ENCODE peak calls at places on chromosome 7, in four cellular contexts. N is endothelial cell, I is NCI-H2227 treated with DMSO at 0.1 percent for 48 hours, M is hypothalamus. H is an unnamed sample.

GRCh38 chr7:3559178-3559765 is 258.2 kb downstream of the SDK1 start:
- DNase-seq in N (no peak), M (no peak), I (no peak), H (no peak)

GRCh38 chr7:45576249-45576929 is 2.2 kb downstream of the ADCY1 start:
- DNase-seq in I (no peak), M (no peak), N (no peak), H (no peak)

GRCh38 chr7:27194641-27195379 is 5.1 kb downstream of the HOXA13 start:
- DNase-seq in I (no peak), M (no peak), N (no peak), H (peak)

GRCh38 chr7:151248191-151249033 is at the start of gene SMARCD3:
- DNase-seq in M (peak), I (peak), N (peak), H (peak)

GRCh38 chr7:131106681-131107342 is 220.9 kb upstream of the MKLN1 start:
- DNase-seq in N (peak), M (peak), I (no peak), H (peak)

GRCh38 chr7:138698281-138698680 is 2.9 kb downstream of the SVOPL start:
- DNase-seq in M (no peak), N (no peak), I (no peak), H (no peak)

GRCh38 chr7:80630611-80631010 is 7.8 kb upstream of the CD36 start:
- DNase-seq in I (peak), M (no peak), N (no peak), H (no peak)

GRCh38 chr7:55018361-55019328 is at the start of gene EGFR:
- DNase-seq in M (no peak), I (no peak), N (peak), H (peak)

GRCh38 chr7:30778246-30779025 is 7.2 kb downstream of the MINDY4 start:
- DNase-seq in M (no peak), N (no peak), I (no peak), H (no peak)

GRCh38 chr7:8389898-8390642 is 43.3 kb upstream of the NXPH1 start:
- DNase-seq in N (peak), M (peak), I (peak), H (peak)

GRCh38 chr7:111919164-111919563 is 287.0 kb downstream of the DOCK4 start:
- DNase-seq in M (no peak), I (no peak), N (no peak), H (no peak)

GRCh38 chr7:155961241-155962190 is 149.3 kb upstream of the SHH start:
- DNase-seq in I (no peak), M (no peak), N (no peak), H (peak)

GRCh38 chr7:28684729-28685211 is 272.5 kb downstream of the CREB5 start:
- DNase-seq in M (no peak), I (no peak), N (no peak), H (no peak)

GRCh38 chr7:80847895-80848294 is 71.0 kb downstream of the SEMA3C start:
- DNase-seq in I (no peak), M (no peak), N (no peak), H (no peak)

GRCh38 chr7:94335586-94335985 is 59.1 kb upstream of the COL1A2 start:
- DNase-seq in N (no peak), I (no peak), M (no peak), H (no peak)

GRCh38 chr7:105808703-105809590 is 67.5 kb downstream of the ATXN7L1 start:
- DNase-seq in M (no peak), N (no peak), I (no peak), H (no peak)

GRCh38 chr7:43077732-43078391 is 34.6 kb upstream of the HECW1 start:
- DNase-seq in M (no peak), I (no peak), N (no peak), H (peak)

GRCh38 chr7:124590814-124591213 is 174.8 kb downstream of the GPR37 start:
- DNase-seq in I (no peak), M (no peak), N (no peak), H (no peak)

GRCh38 chr7:23298885-23299769 is at the start of gene MALSU1:
- DNase-seq in N (peak), M (peak), I (peak), H (peak)

GRCh38 chr7:18221377-18222290 is 194.0 kb upstream of the PRPS1L1 start:
- DNase-seq in N (no peak), M (no peak), I (no peak), H (no peak)

GRCh38 chr7:93198472-93198871 is 27.8 kb downstream of the HEPACAM2 start:
- DNase-seq in I (no peak), M (no peak), N (no peak), H (no peak)

GRCh38 chr7:78226059-78226658 is 427.6 kb downstream of the PHTF2 start:
- DNase-seq in N (peak), I (peak), M (no peak), H (peak)

GRCh38 chr7:116999316-116999715 is 46.0 kb downstream of the ST7 start:
- DNase-seq in N (no peak), I (no peak), M (no peak), H (no peak)

GRCh38 chr7:123070702-123071286 is 75.3 kb upstream of the TAS2R16 start:
- DNase-seq in N (no peak), M (no peak), I (no peak), H (no peak)

GRCh38 chr7:35007768-35008167 is 29.5 kb downstream of the DPY19L1 start:
- DNase-seq in M (no peak), I (no peak), N (no peak), H (no peak)

GRCh38 chr7:36597099-36597773 is 127.1 kb downstream of the AOAH start:
- DNase-seq in N (no peak), I (no peak), M (no peak), H (no peak)

GRCh38 chr7:55502209-55502608 is 70.1 kb downstream of the VOPP1 start:
- DNase-seq in N (no peak), M (peak), I (no peak), H (no peak)

GRCh38 chr7:137867289-137867688 is 20.5 kb upstream of the DGKI start:
- DNase-seq in M (no peak), I (no peak), N (no peak), H (no peak)

GRCh38 chr7:75650062-75650461 is 88.7 kb downstream of the HIP1 start:
- DNase-seq in M (no peak), I (no peak), N (peak), H (peak)

GRCh38 chr7:117555260-117555659 is 75.4 kb downstream of the CFTR start:
- DNase-seq in N (no peak), I (no peak), M (no peak), H (no peak)

GRCh38 chr7:25385731-25386136 is 157.4 kb upstream of the NPVF start:
- DNase-seq in N (no peak), M (no peak), I (no peak), H (no peak)

GRCh38 chr7:50307368-50308012 is 3.0 kb downstream of the IKZF1 start:
- DNase-seq in M (no peak), I (no peak), N (no peak), H (no peak)